ENCODE peak calls at places on chromosomes 11 and 22, in ten cellular contexts. J is EL; X is activated effector memory CD4-positive, alpha-beta T cell treated with Interleukin-2 at 50 U/mL for 16 hours; D is SW 1271; H is T-helper 1 cell; C is stimulated activated CD4-positive, alpha-beta T cell treated with anti-CD3 and anti-CD28 coated beads, TNF-alpha, amount 100 ng/mL, for 24 hours; G is lung microvascular endothelial cell; U is foreskin melanocyte; E is NCI-H446; Y is HS-5. L is an unnamed sample.

GRCh38 chr11:111526501-111526900 is 11.9 kb downstream of the HOATZ start:
- DNase-seq in J (peak; percentile 90), X (no peak), D (peak; percentile 82), H (no peak), C (no peak), G (peak; percentile 46), U (no peak), E (no peak), Y (peak; percentile 73), L (no peak)

GRCh38 chr11:46277313-46277622 is 194 bp upstream of the CREB3L1 start:
- DNase-seq in J (peak; percentile 81), X (no peak), D (no peak), H (no peak), C (no peak), G (no peak), U (no peak), E (no peak), Y (no peak), L (peak; percentile 25)

GRCh38 chr11:26134481-26135355 is 197.2 kb upstream of the ANO3 start:
- DNase-seq in J (no peak), X (no peak), D (no peak), H (no peak), C (no peak), G (no peak), U (peak; percentile 57), E (no peak), Y (no peak), L (no peak)

GRCh38 chr22:41377846-41378245 is 3.9 kb upstream of the TEF start:
- DNase-seq in J (no peak), X (no peak), D (no peak), H (no peak), C (no peak), G (no peak), U (no peak), E (no peak), Y (no peak), L (no peak)

GRCh38 chr11:75667268-75667830 is 1.5 kb downstream of the MAP6 start:
- DNase-seq in J (peak; percentile 37), X (no peak), D (no peak), H (no peak), C (no peak), G (no peak), U (no peak), E (no peak), Y (no peak), L (peak; percentile 28)

GRCh38 chr11:725624-726202 is 19.7 kb downstream of the EPS8L2 start:
- DNase-seq in J (no peak), X (no peak), D (no peak), H (no peak), C (no peak), G (no peak), U (no peak), E (no peak), Y (no peak), L (no peak)

GRCh38 chr22:28819253-28820096 is 19.1 kb upstream of the XBP1 start:
- DNase-seq in J (no peak), X (no peak), D (no peak), H (no peak), C (no peak), G (no peak), U (no peak), E (no peak), Y (no peak), L (no peak)

GRCh38 chr11:46721286-46721685 is 2.3 kb downstream of the F2 start:
- DNase-seq in J (no peak), X (no peak), D (no peak), H (no peak), C (no peak), G (no peak), U (no peak), E (no peak), Y (no peak), L (no peak)

GRCh38 chr11:133342453-133342852 is 189.8 kb downstream of the OPCML start:
- DNase-seq in J (no peak), X (no peak), D (no peak), H (no peak), C (no peak), G (no peak), U (no peak), E (no peak), Y (no peak), L (no peak)

GRCh38 chr11:76763573-76764348 is 19.4 kb upstream of the TSKU start:
- DNase-seq in J (peak; percentile 93), X (no peak), D (no peak), H (no peak), C (no peak), G (peak; percentile 90), U (peak; percentile 33), E (no peak), Y (no peak), L (no peak)

GRCh38 chr22:37898441-37899181 is 7.5 kb upstream of the MICALL1 start:
- DNase-seq in J (peak; percentile 28), X (no peak), D (no peak), H (no peak), C (no peak), G (no peak), U (no peak), E (no peak), Y (no peak), L (peak; percentile 34)

GRCh38 chr22:45859231-45860161 is 117.5 kb downstream of the WNT7B start:
- DNase-seq in J (no peak), X (no peak), D (no peak), H (no peak), C (no peak), G (no peak), U (no peak), E (no peak), Y (no peak), L (no peak)

GRCh38 chr11:130806746-130807145 is 109.5 kb downstream of the SNX19 start:
- DNase-seq in J (no peak), X (no peak), D (no peak), H (no peak), C (no peak), G (no peak), U (no peak), E (no peak), Y (no peak), L (no peak)

GRCh38 chr11:21561589-21561988 is 631.3 kb upstream of the ANO5 start:
- DNase-seq in J (no peak), X (no peak), D (no peak), H (no peak), C (no peak), G (no peak), U (peak; percentile 68), E (no peak), Y (no peak), L (no peak)

GRCh38 chr11:110097459-110098012 is 4.3 kb downstream of the ZC3H12C start:
- DNase-seq in J (peak; percentile 22), X (no peak), D (no peak), H (no peak), C (no peak), G (no peak), U (no peak), E (no peak), Y (no peak), L (no peak)

L was measured in erythroblast.